ENCODE peak calls at places on chromosomes 2 and 18, in five cellular contexts. Z is neural crest cell; L is fibroblast of mammary gland; S is stimulated activated CD4-positive, alpha-beta T cell treated with anti-CD3 and anti-CD28 coated beads, Interleukin-15, amount 100 ng/mL, for 24 hours; H is GM03348. M is an unnamed sample.

GRCh38 chr2:78506301-78506700 is 519.2 kb upstream of the REG3G start:
- DNase-seq in Z (no peak), L (no peak), H (no peak), S (no peak), M (no peak)

GRCh38 chr18:46134920-46135675 is 30.9 kb downstream of the HAUS1 start:
- DNase-seq in Z (no peak), H (no peak), L (no peak), S (no peak), M (no peak)

GRCh38 chr18:13381907-13382682 is 163.5 kb downstream of the LDLRAD4 start:
- DNase-seq in L (peak), Z (no peak), S (peak), H (peak), M (no peak)

GRCh38 chr2:191171291-191171690 is 20.5 kb upstream of the STAT4 start:
- DNase-seq in L (peak), Z (no peak), S (no peak), H (no peak), M (no peak)

GRCh38 chr2:28895189-28895893 is 874 bp downstream of the WDR43 start:
- DNase-seq in Z (peak), L (peak), H (peak), S (peak), M (peak)

GRCh38 chr2:121294881-121295840 is 10.2 kb upstream of the TFCP2L1 start:
- DNase-seq in H (no peak), L (no peak), Z (no peak), S (no peak), M (no peak)

GRCh38 chr18:46411862-46412690 is 244.9 kb downstream of the LOXHD1 start:
- DNase-seq in H (no peak), Z (no peak), L (no peak), S (no peak), M (no peak)

GRCh38 chr2:65626831-65627230 is 194.4 kb upstream of the SPRED2 start:
- DNase-seq in L (peak), Z (no peak), H (no peak), S (no peak), M (no peak)

GRCh38 chr2:207142461-207142860 is 23.3 kb downstream of the KLF7 start:
- DNase-seq in H (no peak), S (no peak), Z (no peak), L (no peak), M (no peak)

GRCh38 chr2:29920130-29920577 is 1.2 kb downstream of the ALK start:
- DNase-seq in H (peak), S (peak), L (peak), Z (peak), M (peak)

GRCh38 chr2:56118474-56118873 is 65.3 kb upstream of the CCDC85A start:
- DNase-seq in Z (no peak), H (no peak), L (no peak), S (no peak), M (no peak)

GRCh38 chr2:43105586-43106562 is 120.5 kb downstream of the ZFP36L2 start:
- DNase-seq in L (peak), Z (no peak), H (peak), S (no peak), M (peak)

GRCh38 chr2:237939251-237939650 is 27.6 kb upstream of the UBE2F start:
- DNase-seq in H (no peak), L (no peak), S (no peak), Z (no peak), M (no peak)

GRCh38 chr18:36326771-36327170 is 29.3 kb downstream of the FHOD3 start:
- DNase-seq in Z (no peak), L (no peak), S (no peak), H (no peak), M (no peak)

GRCh38 chr2:34806396-34806795 is 1207.3 kb upstream of the FAM98A start:
- DNase-seq in Z (no peak), S (no peak), H (no peak), L (no peak), M (no peak)